ENCODE peak calls at places on chromosomes 1 and 21, in ten cellular contexts. X is GM06990, N is C1 segment of cervical spinal cord, S is breast epithelium, V is AG20443, E is mesenchymal stem cell, B is mammary epithelial cell, M is foreskin keratinocyte, R is WTC11, T is fibroblast of mammary gland. P is an unnamed sample.

GRCh38 chr1:222618880-222619321 is 1.0 kb downstream of the MIA3 start:
- DNase-seq in B (peak), V (peak), R (peak), E (peak), T (peak), S (no peak), N (no peak), M (peak), X (peak), P (peak)

GRCh38 chr21:27681038-27681437 is 714.1 kb upstream of the ADAMTS5 start:
- DNase-seq in B (peak), S (no peak), T (peak), V (no peak), M (no peak), X (no peak), R (no peak), N (no peak), E (peak), P (peak)

GRCh38 chr1:201682964-201683363 is 144.0 kb downstream of the NAV1 start:
- DNase-seq in E (no peak), T (no peak), S (no peak), R (no peak), N (no peak), M (no peak), X (no peak), B (no peak), V (no peak), P (no peak)

GRCh38 chr1:43266881-43267280 is 2.9 kb upstream of the TMEM125 start:
- DNase-seq in M (no peak), T (no peak), N (no peak), R (no peak), B (no peak), S (peak), V (no peak), E (no peak), X (no peak), P (no peak)

GRCh38 chr1:230827801-230828200 is 40.5 kb downstream of the C1orf198 start:
- DNase-seq in B (no peak), N (no peak), M (no peak), R (no peak), V (no peak), X (no peak), E (no peak), S (no peak), T (no peak), P (no peak)

GRCh38 chr1:106435269-106435668 is 621.2 kb upstream of the PRMT6 start:
- DNase-seq in S (no peak), R (no peak), T (no peak), B (no peak), E (no peak), X (no peak), M (peak), V (no peak), N (no peak), P (no peak)

GRCh38 chr1:72262735-72263134 is 19.6 kb downstream of the NEGR1 start:
- DNase-seq in N (no peak), B (no peak), X (no peak), E (no peak), T (no peak), R (no peak), M (no peak), S (no peak), V (no peak), P (no peak)

GRCh38 chr1:157090196-157090647 is 9.4 kb downstream of the ETV3L start:
- DNase-seq in E (peak), B (peak), N (no peak), X (peak), V (peak), R (peak), M (no peak), S (peak), T (peak), P (peak)

GRCh38 chr21:36433011-36433709 is 46.8 kb downstream of the CLDN14 start:
- DNase-seq in E (no peak), R (no peak), B (no peak), X (no peak), N (no peak), M (no peak), T (no peak), S (no peak), V (no peak), P (no peak)

GRCh38 chr1:110587906-110588305 is 18.3 kb downstream of the KCNA2 start:
- DNase-seq in S (no peak), E (no peak), T (no peak), B (no peak), V (no peak), M (no peak), R (no peak), X (no peak), N (no peak), P (no peak)

GRCh38 chr21:17428484-17428869 is 84.4 kb upstream of the CXADR start:
- DNase-seq in V (no peak), B (no peak), X (peak), T (no peak), R (no peak), S (no peak), E (no peak), N (no peak), M (no peak), P (no peak)